ENCODE peak calls at places on chromosome 13, in five cellular contexts. One of them, this sample, is unnamed.

GRCh38 chr13:71274923-71275593 is 591.9 kb downstream of the DACH1 start:
- DNase-seq in tibial artery: no peak
- DNase-seq in left ventricle myocardium inferior: no peak
- DNase-seq in heart left ventricle: no peak
- DNase-seq in fibroblast of the aortic adventitia: no peak
- DNase-seq in this sample: no peak

GRCh38 chr13:80840313-80840976 is 499.5 kb upstream of the SPRY2 start:
- DNase-seq in heart left ventricle: no peak
- DNase-seq in left ventricle myocardium inferior: no peak
- DNase-seq in fibroblast of the aortic adventitia: peak; percentile 94
- DNase-seq in tibial artery: no peak
- DNase-seq in this sample: peak; percentile 43

GRCh38 chr13:47092202-47092601 is 195.3 kb upstream of the HTR2A start:
- DNase-seq in heart left ventricle: no peak
- DNase-seq in fibroblast of the aortic adventitia: no peak
- DNase-seq in left ventricle myocardium inferior: no peak
- DNase-seq in tibial artery: no peak
- DNase-seq in this sample: no peak

GRCh38 chr13:40398060-40398459 is 268.4 kb downstream of the FOXO1 start:
- DNase-seq in tibial artery: no peak
- DNase-seq in heart left ventricle: no peak
- DNase-seq in fibroblast of the aortic adventitia: no peak
- DNase-seq in left ventricle myocardium inferior: no peak
- DNase-seq in this sample: no peak

GRCh38 chr13:35953537-35954206 is 177.5 kb downstream of the DCLK1 start:
- DNase-seq in tibial artery: peak; percentile 89
- DNase-seq in fibroblast of the aortic adventitia: peak; percentile 95
- DNase-seq in heart left ventricle: peak; percentile 84
- DNase-seq in left ventricle myocardium inferior: peak; percentile 73
- DNase-seq in this sample: peak; percentile 83

GRCh38 chr13:113968463-113969310 is 5.2 kb downstream of the C13orf46 start:
- DNase-seq in fibroblast of the aortic adventitia: no peak
- DNase-seq in heart left ventricle: peak; percentile 15
- DNase-seq in left ventricle myocardium inferior: peak; percentile 4
- DNase-seq in tibial artery: no peak
- DNase-seq in this sample: no peak

GRCh38 chr13:24270639-24271131 is 38.7 kb upstream of the C1QTNF9 start:
- DNase-seq in fibroblast of the aortic adventitia: peak; percentile 61
- DNase-seq in left ventricle myocardium inferior: peak; percentile 65
- DNase-seq in heart left ventricle: peak; percentile 85
- DNase-seq in tibial artery: peak; percentile 88
- DNase-seq in this sample: no peak

GRCh38 chr13:41767801-41768200 is 193.1 kb downstream of the VWA8 start:
- DNase-seq in fibroblast of the aortic adventitia: peak; percentile 62
- DNase-seq in heart left ventricle: no peak
- DNase-seq in tibial artery: no peak
- DNase-seq in left ventricle myocardium inferior: no peak
- DNase-seq in this sample: no peak

GRCh38 chr13:41581884-41582547 is 124.7 kb downstream of the RGCC start:
- DNase-seq in left ventricle myocardium inferior: no peak
- DNase-seq in heart left ventricle: no peak
- DNase-seq in tibial artery: no peak
- DNase-seq in fibroblast of the aortic adventitia: peak; percentile 41
- DNase-seq in this sample: no peak

GRCh38 chr13:30652746-30653145 is 35.0 kb downstream of the USPL1 start:
- DNase-seq in fibroblast of the aortic adventitia: no peak
- DNase-seq in tibial artery: no peak
- DNase-seq in heart left ventricle: no peak
- DNase-seq in left ventricle myocardium inferior: no peak
- DNase-seq in this sample: no peak

GRCh38 chr13:29587645-29588044 is 7.8 kb downstream of the SLC7A1 start:
- DNase-seq in fibroblast of the aortic adventitia: no peak
- DNase-seq in tibial artery: no peak
- DNase-seq in left ventricle myocardium inferior: no peak
- DNase-seq in heart left ventricle: no peak
- DNase-seq in this sample: no peak

GRCh38 chr13:99385161-99385560 is 78.0 kb upstream of the GPR183 start:
- DNase-seq in left ventricle myocardium inferior: no peak
- DNase-seq in heart left ventricle: no peak
- DNase-seq in tibial artery: no peak
- DNase-seq in fibroblast of the aortic adventitia: no peak
- DNase-seq in this sample: no peak

GRCh38 chr13:113077953-113078894 is 27.4 kb upstream of the F7 start:
- DNase-seq in heart left ventricle: peak; percentile 23
- DNase-seq in tibial artery: no peak
- DNase-seq in left ventricle myocardium inferior: no peak
- DNase-seq in fibroblast of the aortic adventitia: no peak
- DNase-seq in this sample: no peak

GRCh38 chr13:50235604-50236003 is 220.4 kb downstream of the KCNRG start:
- DNase-seq in left ventricle myocardium inferior: no peak
- DNase-seq in fibroblast of the aortic adventitia: no peak
- DNase-seq in tibial artery: no peak
- DNase-seq in heart left ventricle: no peak
- DNase-seq in this sample: no peak

GRCh38 chr13:87129602-87130300 is 541.4 kb upstream of the SLITRK5 start:
- DNase-seq in left ventricle myocardium inferior: no peak
- DNase-seq in heart left ventricle: no peak
- DNase-seq in fibroblast of the aortic adventitia: peak; percentile 58
- DNase-seq in tibial artery: no peak
- DNase-seq in this sample: no peak

GRCh38 chr13:27203854-27204253 is 32.2 kb upstream of the USP12 start:
- DNase-seq in heart left ventricle: no peak
- DNase-seq in left ventricle myocardium inferior: no peak
- DNase-seq in fibroblast of the aortic adventitia: peak; percentile 42
- DNase-seq in tibial artery: no peak
- DNase-seq in this sample: no peak
- TF ChIP-seq CTCF in heart left ventricle: peak; percentile 39
- TF ChIP-seq CTCF in left ventricle myocardium inferior: peak; percentile 47
- TF ChIP-seq CTCF in fibroblast of the aortic adventitia: peak; percentile 33
- TF ChIP-seq CTCF in tibial artery: peak; percentile 6
- TF ChIP-seq CTCF in this sample: peak; percentile 19

GRCh38 chr13:32582281-32582680 is 4.0 kb upstream of the PDS5B start:
- DNase-seq in tibial artery: no peak
- DNase-seq in heart left ventricle: no peak
- DNase-seq in left ventricle myocardium inferior: no peak
- DNase-seq in fibroblast of the aortic adventitia: no peak
- DNase-seq in this sample: no peak

GRCh38 chr13:32582991-32583390 is 3.3 kb upstream of the PDS5B start:
- DNase-seq in heart left ventricle: no peak
- DNase-seq in fibroblast of the aortic adventitia: no peak
- DNase-seq in tibial artery: no peak
- DNase-seq in left ventricle myocardium inferior: no peak
- DNase-seq in this sample: no peak

GRCh38 chr13:32577032-32577431 is 9.2 kb upstream of the PDS5B start:
- DNase-seq in left ventricle myocardium inferior: no peak
- DNase-seq in tibial artery: no peak
- DNase-seq in fibroblast of the aortic adventitia: no peak
- DNase-seq in heart left ventricle: no peak
- DNase-seq in this sample: no peak

GRCh38 chr13:32585625-32586021 is 629 bp upstream of the PDS5B start:
- DNase-seq in tibial artery: no peak
- DNase-seq in fibroblast of the aortic adventitia: no peak
- DNase-seq in left ventricle myocardium inferior: no peak
- DNase-seq in heart left ventricle: no peak
- DNase-seq in this sample: peak; percentile 17

DNA sequence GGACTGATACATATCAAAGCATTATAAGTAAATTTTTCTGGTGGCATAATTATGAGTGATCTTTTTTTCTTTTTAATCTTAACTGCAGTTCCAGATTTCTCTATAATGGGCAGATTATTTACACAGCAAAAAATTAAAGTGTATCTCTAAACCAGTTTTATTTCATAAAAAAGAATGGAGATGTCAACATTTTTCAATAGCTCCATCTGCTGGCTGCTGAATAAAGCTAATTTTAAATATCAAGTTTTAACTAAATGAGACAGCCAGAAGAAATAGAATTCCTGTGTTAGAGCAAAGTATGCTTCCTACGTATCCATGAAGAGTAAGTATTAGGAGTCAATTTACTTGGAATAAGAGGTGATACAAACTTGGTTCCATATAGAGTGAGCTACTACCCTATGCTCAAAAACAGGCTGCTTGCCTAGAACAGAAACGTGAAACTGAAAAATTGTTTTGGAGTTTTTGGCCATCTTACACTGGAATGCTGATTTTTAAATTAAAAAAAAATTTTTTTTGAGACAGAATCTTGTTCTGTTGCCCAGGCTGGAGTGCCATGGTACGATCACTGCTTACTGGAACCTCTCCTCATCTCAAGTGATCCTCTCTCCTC is 5.0 kb upstream of the PDS5B start:
- DNase-seq in left ventricle myocardium inferior: no peak
- DNase-seq in fibroblast of the aortic adventitia: peak; percentile 68
- DNase-seq in tibial artery: no peak
- DNase-seq in heart left ventricle: no peak
- DNase-seq in this sample: no peak
- TF ChIP-seq CTCF in left ventricle myocardium inferior: peak; percentile 65
- TF ChIP-seq CTCF in fibroblast of the aortic adventitia: peak; percentile 55
- TF ChIP-seq CTCF in tibial artery: peak; percentile 50
- TF ChIP-seq CTCF in heart left ventricle: peak; percentile 62
- TF ChIP-seq CTCF in this sample: no peak

GRCh38 chr13:100659578-100659977 is 15.0 kb downstream of the TMTC4 start:
- DNase-seq in left ventricle myocardium inferior: no peak
- DNase-seq in tibial artery: no peak
- DNase-seq in heart left ventricle: no peak
- DNase-seq in fibroblast of the aortic adventitia: no peak
- DNase-seq in this sample: no peak
- TF ChIP-seq CTCF in left ventricle myocardium inferior: no peak
- TF ChIP-seq CTCF in tibial artery: no peak
- TF ChIP-seq CTCF in heart left ventricle: no peak
- TF ChIP-seq CTCF in fibroblast of the aortic adventitia: no peak
- TF ChIP-seq CTCF in this sample: no peak

GRCh38 chr13:63455938-63456337 is 2040.3 kb upstream of the PCDH20 start:
- DNase-seq in heart left ventricle: no peak
- DNase-seq in left ventricle myocardium inferior: no peak
- DNase-seq in tibial artery: no peak
- DNase-seq in fibroblast of the aortic adventitia: no peak
- DNase-seq in this sample: no peak
- TF ChIP-seq CTCF in heart left ventricle: no peak
- TF ChIP-seq CTCF in left ventricle myocardium inferior: no peak
- TF ChIP-seq CTCF in tibial artery: no peak
- TF ChIP-seq CTCF in fibroblast of the aortic adventitia: no peak
- TF ChIP-seq CTCF in this sample: no peak

DNA sequence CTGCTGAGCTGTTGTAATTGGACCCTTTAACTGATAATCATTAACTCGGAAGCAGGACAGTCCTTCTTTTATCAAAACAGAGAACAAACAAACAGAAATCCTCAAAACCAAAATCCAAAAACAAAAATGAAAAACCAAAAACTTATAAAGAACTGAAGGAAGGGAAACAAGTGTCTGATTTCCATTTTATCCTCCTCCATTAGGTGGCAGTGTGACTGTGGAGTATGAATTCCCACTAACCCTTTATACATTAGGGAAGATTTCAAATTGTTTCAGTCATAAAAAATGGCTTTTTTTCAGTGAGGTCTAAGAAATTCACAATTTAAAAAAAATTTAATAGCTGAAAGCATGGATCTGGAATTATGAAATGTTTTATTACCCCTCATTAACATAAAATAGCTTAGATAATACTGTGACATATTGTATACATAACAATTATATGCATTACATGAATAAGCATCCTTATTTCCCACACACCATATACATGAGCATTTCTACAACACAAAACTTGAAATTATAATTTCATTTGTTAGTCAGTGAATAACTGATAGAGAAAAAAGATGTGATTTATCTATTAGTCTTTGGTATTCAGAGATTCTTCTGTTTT is 1074.3 kb upstream of the PCDH9 start:
- DNase-seq in left ventricle myocardium inferior: no peak
- DNase-seq in fibroblast of the aortic adventitia: no peak
- DNase-seq in tibial artery: no peak
- DNase-seq in heart left ventricle: no peak
- DNase-seq in this sample: no peak
- TF ChIP-seq CTCF in left ventricle myocardium inferior: peak; percentile 62
- TF ChIP-seq CTCF in fibroblast of the aortic adventitia: no peak
- TF ChIP-seq CTCF in tibial artery: peak; percentile 14
- TF ChIP-seq CTCF in heart left ventricle: peak; percentile 45
- TF ChIP-seq CTCF in this sample: no peak

GRCh38 chr13:59747529-59747928 is 416.2 kb downstream of the DIAPH3 start:
- DNase-seq in tibial artery: no peak
- DNase-seq in left ventricle myocardium inferior: no peak
- DNase-seq in heart left ventricle: no peak
- DNase-seq in fibroblast of the aortic adventitia: no peak
- DNase-seq in this sample: no peak
- TF ChIP-seq CTCF in tibial artery: no peak
- TF ChIP-seq CTCF in left ventricle myocardium inferior: no peak
- TF ChIP-seq CTCF in heart left ventricle: no peak
- TF ChIP-seq CTCF in fibroblast of the aortic adventitia: no peak
- TF ChIP-seq CTCF in this sample: no peak

GRCh38 chr13:31699650-31700049 is 39.7 kb upstream of the RXFP2 start:
- DNase-seq in left ventricle myocardium inferior: no peak
- DNase-seq in fibroblast of the aortic adventitia: peak; percentile 28
- DNase-seq in tibial artery: no peak
- DNase-seq in heart left ventricle: no peak
- DNase-seq in this sample: no peak
- TF ChIP-seq CTCF in left ventricle myocardium inferior: peak; percentile 28
- TF ChIP-seq CTCF in fibroblast of the aortic adventitia: peak; percentile 39
- TF ChIP-seq CTCF in tibial artery: no peak
- TF ChIP-seq CTCF in heart left ventricle: no peak
- TF ChIP-seq CTCF in this sample: no peak

DNA sequence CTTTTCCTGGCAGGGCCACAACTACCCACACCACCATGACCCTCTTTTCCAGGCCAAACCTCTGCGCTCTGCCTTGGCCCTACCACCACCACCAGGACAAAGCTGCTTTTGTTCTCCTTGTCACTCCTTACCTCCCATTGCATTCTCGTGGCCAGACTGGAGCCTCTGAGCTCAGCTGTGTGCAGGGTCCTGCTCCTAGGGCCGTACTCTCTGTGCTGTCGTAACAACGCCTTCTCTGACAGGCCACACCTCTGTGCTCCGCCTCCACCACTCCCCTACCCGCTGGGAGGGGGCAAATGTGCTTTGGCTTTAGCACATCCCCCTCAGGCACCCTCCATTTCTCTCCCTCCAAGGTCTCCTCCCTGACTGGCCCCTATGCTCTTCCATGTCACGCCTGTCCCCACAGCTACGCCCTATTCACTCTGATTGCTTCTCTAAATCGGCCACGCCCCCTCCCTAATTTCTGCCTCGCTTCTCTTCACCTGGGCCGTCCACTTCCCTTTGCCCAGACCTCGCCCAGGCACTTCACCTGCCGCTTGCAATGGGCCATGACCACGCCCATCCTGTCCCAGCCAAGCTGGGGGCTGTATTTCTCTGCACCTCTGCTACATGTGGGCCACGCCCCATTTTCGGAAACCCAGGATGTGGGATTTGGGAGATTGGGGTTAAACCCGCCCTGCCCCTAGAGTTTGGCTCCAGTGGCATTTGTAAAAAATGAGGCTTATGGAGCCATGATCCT is 472.3 kb downstream of the KLF12 start:
- DNase-seq in heart left ventricle: no peak
- DNase-seq in fibroblast of the aortic adventitia: no peak
- DNase-seq in left ventricle myocardium inferior: no peak
- DNase-seq in tibial artery: no peak
- DNase-seq in this sample: no peak
- TF ChIP-seq CTCF in heart left ventricle: no peak
- TF ChIP-seq CTCF in fibroblast of the aortic adventitia: no peak
- TF ChIP-seq CTCF in left ventricle myocardium inferior: no peak
- TF ChIP-seq CTCF in tibial artery: no peak
- TF ChIP-seq CTCF in this sample: no peak

GRCh38 chr13:43786766-43787517 is at the start of gene ENOX1:
- DNase-seq in tibial artery: peak; percentile 70
- DNase-seq in heart left ventricle: peak; percentile 83
- DNase-seq in left ventricle myocardium inferior: peak; percentile 77
- DNase-seq in fibroblast of the aortic adventitia: peak; percentile 84
- DNase-seq in this sample: no peak
- TF ChIP-seq CTCF in tibial artery: no peak
- TF ChIP-seq CTCF in heart left ventricle: peak; percentile 20
- TF ChIP-seq CTCF in left ventricle myocardium inferior: peak; percentile 47
- TF ChIP-seq CTCF in fibroblast of the aortic adventitia: peak; percentile 10
- TF ChIP-seq CTCF in this sample: no peak